ENCODE peak calls at places on chromosomes 7 and 10, in eight cellular contexts. N is PC-3, J is DND-41, A is fibroblast of lung, X is GM23338, O is neural progenitor cell, W is astrocyte, I is hepatocyte. B is an unnamed sample.

GRCh38 chr7:116836080-116836479 is 26.3 kb upstream of the CAPZA2 start:
- DNase-seq in N (no peak), J (no peak), A (no peak), X (no peak), O (no peak), W (no peak), I (no peak), B (no peak)

GRCh38 chr10:69348824-69349541 is 67.7 kb downstream of the TACR2 start:
- DNase-seq in N (peak; percentile 99), J (no peak), A (peak; percentile 97), X (no peak), O (no peak), W (peak; percentile 96), I (no peak), B (no peak)

GRCh38 chr10:132575320-132576201 is 38.0 kb downstream of the INPP5A start:
- DNase-seq in N (peak; percentile 96), J (no peak), A (peak; percentile 93), X (no peak), O (no peak), W (peak; percentile 95), I (peak; percentile 60), B (no peak)

GRCh38 chr10:576130-576465 is 113.4 kb downstream of the DIP2C start:
- DNase-seq in N (no peak), J (no peak), A (peak; percentile 51), X (no peak), O (no peak), W (peak; percentile 56), I (no peak), B (no peak)

GRCh38 chr7:117312593-117312992 is 10.3 kb downstream of the WNT2 start:
- DNase-seq in N (no peak), J (no peak), A (peak; percentile 28), X (no peak), O (no peak), W (no peak), I (no peak), B (no peak)

GRCh38 chr10:118841881-118842605 is 87.3 kb upstream of the CACUL1 start:
- DNase-seq in N (no peak), J (no peak), A (no peak), X (no peak), O (no peak), W (no peak), I (no peak), B (no peak)

GRCh38 chr7:64686493-64687184 is 20.7 kb downstream of the ZNF107 start:
- DNase-seq in N (peak; percentile 30), J (peak; percentile 63), A (no peak), X (no peak), O (no peak), W (no peak), I (no peak), B (no peak)

GRCh38 chr10:132973903-132974241 is 31.5 kb upstream of the CFAP46 start:
- DNase-seq in N (no peak), J (no peak), A (no peak), X (no peak), O (no peak), W (no peak), I (no peak), B (no peak)

DNA sequence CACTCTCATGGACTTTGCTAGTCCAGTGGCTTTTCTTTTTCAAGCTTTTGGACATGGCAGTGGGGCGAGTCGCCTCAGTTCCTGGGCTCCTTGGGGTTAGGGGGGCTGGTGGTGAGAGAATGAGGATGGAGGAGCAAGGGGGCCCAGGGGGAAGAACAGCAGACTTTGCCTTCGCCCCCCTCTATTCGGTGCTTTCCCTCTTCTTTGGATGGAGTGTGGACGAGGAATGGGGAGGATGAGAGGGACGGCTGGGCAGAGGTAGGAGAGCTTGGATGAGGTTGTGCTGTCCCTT is 255 bp downstream of the MAGI2 start:
- DNase-seq in N (no peak), J (no peak), A (no peak), X (no peak), O (no peak), W (no peak), I (no peak), B (no peak)
- TF ChIP-seq EZH2 in N (no peak), J (no peak), A (no peak), X (no peak), O (no peak), W (no peak), I (no peak), B (no peak)

GRCh38 chr7:2558620-2559282 is at the start of gene IQCE:
- DNase-seq in N (peak; percentile 87), J (peak; percentile 92), A (peak; percentile 90), X (peak; percentile 95), O (peak; percentile 99), W (peak; percentile 74), I (peak; percentile 96), B (peak; percentile 94)
- H2AFZ ChIP-seq in N (peak within 1 kb of the TSS; percentile 92), J (peak within 1 kb of the TSS; percentile 80), A (peak within 1 kb of the TSS; percentile 73), X (peak within 1 kb of the TSS; percentile 98), O (peak within 1 kb of the TSS; percentile 72), W (peak within 1 kb of the TSS; percentile 85), I (peak within 1 kb of the TSS; percentile 58), B (peak within 1 kb of the TSS; percentile 97)

GRCh38 chr7:101166909-101167644 is 1.7 kb upstream of the VGF start:
- DNase-seq in N (no peak), J (peak; percentile 57), A (no peak), X (peak; percentile 98), O (peak; percentile 79), W (no peak), I (peak; percentile 50), B (no peak)

GRCh38 chr7:101167645-101168411 is 2.5 kb upstream of the VGF start:
- DNase-seq in N (no peak), J (no peak), A (no peak), X (no peak), O (no peak), W (no peak), I (no peak), B (no peak)

GRCh38 chr7:101169110-101169837 is 3.9 kb upstream of the VGF start:
- DNase-seq in N (no peak), J (no peak), A (no peak), X (peak; percentile 48), O (no peak), W (no peak), I (no peak), B (no peak)

GRCh38 chr7:101169838-101170531 is 4.6 kb upstream of the VGF start:
- DNase-seq in N (peak; percentile 63), J (peak; percentile 83), A (peak; percentile 53), X (peak; percentile 83), O (peak; percentile 81), W (no peak), I (peak; percentile 80), B (peak; percentile 53)

GRCh38 chr7:101168412-101169049 is 3.2 kb upstream of the VGF start:
- DNase-seq in N (no peak), J (no peak), A (no peak), X (peak; percentile 58), O (no peak), W (no peak), I (no peak), B (no peak)
- TF ChIP-seq EZH2 in N (no peak), J (no peak), A (peak; percentile 27), X (peak; percentile 54), O (no peak), W (no peak), I (no peak), B (no peak)

DNA sequence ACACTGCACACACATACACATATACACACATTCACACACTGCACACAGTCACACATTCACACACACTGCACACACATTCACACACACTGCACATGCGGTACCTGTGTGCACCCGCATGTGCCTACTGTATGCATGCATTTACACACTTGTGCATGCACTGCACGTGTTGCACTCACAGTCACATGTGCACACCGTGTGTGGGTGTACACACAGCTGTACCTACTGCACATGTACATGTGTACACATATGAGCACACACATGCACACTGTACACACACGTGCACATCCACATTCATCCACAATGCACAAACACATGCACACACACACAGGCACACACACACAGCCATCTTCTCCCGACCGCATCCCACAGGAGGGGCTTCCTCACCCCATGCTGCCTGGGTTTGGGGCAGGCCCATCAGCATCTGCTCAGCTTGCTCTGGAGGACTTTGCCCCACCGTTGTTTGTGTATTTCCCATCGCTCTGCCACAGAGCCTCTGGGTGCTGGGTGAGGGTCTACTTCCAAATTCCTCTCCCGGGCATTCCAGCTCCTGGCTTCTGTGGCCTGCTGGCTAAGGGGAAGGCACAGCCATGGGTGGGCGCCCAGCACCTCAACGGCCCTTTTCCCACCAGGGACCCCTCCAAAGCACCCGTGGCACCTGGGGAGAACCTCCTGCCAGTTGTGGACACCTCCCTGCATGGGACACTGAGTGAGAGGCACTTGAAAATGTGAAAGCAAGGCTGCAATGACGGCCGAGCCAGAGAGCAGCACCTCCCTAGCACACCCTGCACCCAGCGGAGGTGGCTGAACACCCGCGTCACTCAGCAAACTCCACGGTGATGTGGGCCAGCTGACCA is 324.3 kb downstream of the PTPRN2 start:
- DNase-seq in N (no peak), J (no peak), A (no peak), X (no peak), O (no peak), W (no peak), I (no peak), B (no peak)
- H2AFZ ChIP-seq in N (no peak overlapping the region), J (no peak overlapping the region), A (no peak overlapping the region), X (no peak overlapping the region), O (no peak overlapping the region), W (no peak overlapping the region), I (no peak overlapping the region), B (no peak overlapping the region)

DNA sequence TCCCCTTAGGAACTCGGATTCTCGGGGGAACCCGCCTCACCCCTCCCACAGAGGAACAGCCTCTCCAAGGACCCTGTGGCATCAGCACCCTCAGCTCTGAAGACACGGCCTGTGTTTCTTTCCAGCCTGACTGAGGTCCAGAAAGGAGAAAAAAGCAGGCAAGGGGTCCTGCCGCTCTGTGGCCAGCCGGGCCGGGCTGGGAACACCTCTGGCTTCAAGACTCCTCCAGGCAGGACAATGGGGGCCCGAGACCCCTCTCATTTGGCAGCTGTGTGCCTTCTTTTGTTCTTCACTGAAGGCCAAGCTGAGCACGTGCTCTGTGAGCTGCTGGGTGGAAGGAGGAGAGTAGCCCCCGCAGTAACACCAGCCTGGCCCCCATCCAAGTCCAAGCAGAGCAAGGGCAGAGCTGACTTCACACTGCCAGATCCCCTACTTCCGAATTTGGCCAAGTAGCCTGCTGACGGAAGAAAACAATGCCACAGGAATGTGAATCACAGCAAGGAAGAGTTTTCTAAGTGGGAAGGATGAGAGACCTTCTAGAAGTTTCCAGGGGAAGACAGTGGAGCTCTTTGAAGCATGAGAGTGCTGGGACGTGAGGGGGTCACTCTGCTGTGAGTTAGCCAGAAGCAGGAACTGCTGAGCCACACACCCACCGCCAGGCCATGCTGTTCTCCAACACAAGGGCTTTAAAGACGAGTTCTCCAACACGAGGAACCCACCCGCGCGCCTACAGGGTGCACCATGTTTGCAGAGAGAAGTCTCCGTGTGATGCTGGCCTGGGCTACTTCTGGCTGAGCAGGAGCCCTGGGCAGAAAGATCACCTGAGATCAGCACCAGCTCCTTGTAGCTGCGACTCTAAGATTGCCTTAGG is 3.1 kb downstream of the CNPY1 start:
- DNase-seq in N (no peak), J (no peak), A (no peak), X (peak; percentile 41), O (no peak), W (peak; percentile 12), I (no peak), B (no peak)
- TF ChIP-seq EZH2 in N (no peak), J (no peak), A (no peak), X (no peak), O (no peak), W (no peak), I (no peak), B (no peak)

B was measured in MM.1S.